ENCODE peak calls at places on chromosome 9, in six cellular contexts. One of them, this sample, is unnamed. For H3K4me1, the result is how much of the 10 kb centered on the place peaks cover.

GRCh38 chr9:97985058-97985861 is 2.1 kb downstream of the ANP32B start:
- DNase-seq in stomach: peak
- DNase-seq in cardiac muscle cell: peak
- DNase-seq in neural progenitor cell: peak
- DNase-seq in A549: peak
- DNase-seq in SK-N-SH: no peak
- DNase-seq in this sample: no peak

GRCh38 chr9:69121155-69122085 is 52.7 kb upstream of the TJP2 start:
- DNase-seq in SK-N-SH: peak
- DNase-seq in stomach: peak
- DNase-seq in cardiac muscle cell: peak
- DNase-seq in neural progenitor cell: peak
- DNase-seq in A549: peak
- DNase-seq in this sample: no peak

GRCh38 chr9:33446507-33447403 is 638 bp downstream of the AQP3 start:
- DNase-seq in SK-N-SH: peak
- DNase-seq in neural progenitor cell: peak
- DNase-seq in cardiac muscle cell: peak
- DNase-seq in stomach: peak
- DNase-seq in A549: peak
- DNase-seq in this sample: no peak

GRCh38 chr9:130707225-130707976 is 13.8 kb downstream of the EXOSC2 start:
- DNase-seq in neural progenitor cell: peak
- DNase-seq in A549: peak
- DNase-seq in stomach: peak
- DNase-seq in SK-N-SH: peak
- DNase-seq in cardiac muscle cell: peak
- DNase-seq in this sample: no peak

GRCh38 chr9:72597181-72597517 is 75.7 kb downstream of the TMC1 start:
- DNase-seq in neural progenitor cell: peak
- DNase-seq in A549: no peak
- DNase-seq in stomach: no peak
- DNase-seq in cardiac muscle cell: no peak
- DNase-seq in SK-N-SH: no peak
- DNase-seq in this sample: no peak

GRCh38 chr9:8613346-8613825 is 813.8 kb upstream of the DMAC1 start:
- DNase-seq in neural progenitor cell: no peak
- DNase-seq in SK-N-SH: no peak
- DNase-seq in cardiac muscle cell: peak
- DNase-seq in A549: no peak
- DNase-seq in stomach: no peak
- DNase-seq in this sample: no peak

GRCh38 chr9:76604171-76604570 is 145.2 kb downstream of the GCNT1 start:
- DNase-seq in neural progenitor cell: no peak
- DNase-seq in stomach: no peak
- DNase-seq in SK-N-SH: no peak
- DNase-seq in A549: no peak
- DNase-seq in cardiac muscle cell: no peak
- DNase-seq in this sample: no peak

GRCh38 chr9:9003184-9003583 is 1203.6 kb upstream of the DMAC1 start:
- DNase-seq in A549: peak
- DNase-seq in cardiac muscle cell: peak
- DNase-seq in stomach: no peak
- DNase-seq in SK-N-SH: peak
- DNase-seq in neural progenitor cell: peak
- DNase-seq in this sample: no peak

GRCh38 chr9:16100596-16101091 is 547.8 kb downstream of the CCDC171 start:
- DNase-seq in cardiac muscle cell: peak
- DNase-seq in neural progenitor cell: peak
- DNase-seq in stomach: no peak
- DNase-seq in SK-N-SH: no peak
- DNase-seq in A549: no peak
- DNase-seq in this sample: no peak

GRCh38 chr9:108444400-108445358 is 411.1 kb downstream of the ACTL7B start:
- DNase-seq in A549: peak
- DNase-seq in SK-N-SH: no peak
- DNase-seq in stomach: no peak
- DNase-seq in neural progenitor cell: peak
- DNase-seq in cardiac muscle cell: peak
- DNase-seq in this sample: peak

GRCh38 chr9:4443439-4443838 is 46.8 kb upstream of the SLC1A1 start:
- DNase-seq in A549: no peak
- DNase-seq in neural progenitor cell: no peak
- DNase-seq in SK-N-SH: no peak
- DNase-seq in cardiac muscle cell: no peak
- DNase-seq in stomach: no peak
- DNase-seq in this sample: no peak

GRCh38 chr9:22307013-22307711 is 139.5 kb upstream of the DMRTA1 start:
- DNase-seq in stomach: peak
- DNase-seq in neural progenitor cell: peak
- DNase-seq in A549: peak
- DNase-seq in cardiac muscle cell: peak
- DNase-seq in SK-N-SH: no peak
- DNase-seq in this sample: peak

GRCh38 chr9:87387351-87388055 is 110.2 kb upstream of the DAPK1 start:
- DNase-seq in cardiac muscle cell: no peak
- DNase-seq in SK-N-SH: no peak
- DNase-seq in neural progenitor cell: no peak
- DNase-seq in stomach: no peak
- DNase-seq in A549: no peak
- DNase-seq in this sample: peak

GRCh38 chr9:16282216-16282615 is 588.3 kb downstream of the BNC2 start:
- DNase-seq in stomach: no peak
- DNase-seq in cardiac muscle cell: peak
- DNase-seq in SK-N-SH: no peak
- DNase-seq in neural progenitor cell: no peak
- DNase-seq in A549: no peak
- DNase-seq in this sample: no peak

GRCh38 chr9:37574996-37575395 is 1.2 kb downstream of the FBXO10 start:
- DNase-seq in cardiac muscle cell: no peak
- DNase-seq in SK-N-SH: peak
- DNase-seq in neural progenitor cell: peak
- DNase-seq in A549: no peak
- DNase-seq in stomach: no peak
- DNase-seq in this sample: no peak

GRCh38 chr9:3027260-3027659 is 183.4 kb upstream of the PUM3 start:
- DNase-seq in A549: no peak
- DNase-seq in SK-N-SH: no peak
- DNase-seq in stomach: no peak
- DNase-seq in cardiac muscle cell: no peak
- DNase-seq in neural progenitor cell: no peak
- DNase-seq in this sample: no peak

GRCh38 chr9:91341749-91342148 is 20.0 kb downstream of the AUH start:
- DNase-seq in SK-N-SH: no peak
- DNase-seq in neural progenitor cell: no peak
- DNase-seq in cardiac muscle cell: no peak
- DNase-seq in A549: no peak
- DNase-seq in stomach: no peak
- DNase-seq in this sample: no peak

GRCh38 chr9:74006935-74007334 is 490.2 kb upstream of the RORB start:
- DNase-seq in stomach: no peak
- DNase-seq in cardiac muscle cell: peak
- DNase-seq in SK-N-SH: peak
- DNase-seq in neural progenitor cell: peak
- DNase-seq in A549: no peak
- DNase-seq in this sample: no peak

GRCh38 chr9:98978231-98978681 is 34.5 kb downstream of the COL15A1 start:
- DNase-seq in neural progenitor cell: peak
- DNase-seq in stomach: no peak
- DNase-seq in SK-N-SH: no peak
- DNase-seq in cardiac muscle cell: peak
- DNase-seq in A549: no peak
- DNase-seq in this sample: no peak

GRCh38 chr9:109409998-109410397 is 88.1 kb downstream of the PTPN3 start:
- DNase-seq in cardiac muscle cell: no peak
- DNase-seq in stomach: no peak
- DNase-seq in A549: peak
- DNase-seq in neural progenitor cell: peak
- DNase-seq in SK-N-SH: peak
- DNase-seq in this sample: no peak

GRCh38 chr9:93859431-93860215 is 95.5 kb downstream of the BARX1 start:
- DNase-seq in stomach: no peak
- DNase-seq in neural progenitor cell: peak
- DNase-seq in A549: no peak
- DNase-seq in cardiac muscle cell: no peak
- DNase-seq in SK-N-SH: peak
- DNase-seq in this sample: no peak

GRCh38 chr9:95971815-95972214 is 96.3 kb downstream of the ERCC6L2 start:
- DNase-seq in SK-N-SH: no peak
- DNase-seq in A549: no peak
- DNase-seq in stomach: no peak
- DNase-seq in neural progenitor cell: peak
- DNase-seq in cardiac muscle cell: no peak
- DNase-seq in this sample: no peak

GRCh38 chr9:96461336-96461735 is 11.4 kb downstream of the HABP4 start:
- DNase-seq in SK-N-SH: no peak
- DNase-seq in neural progenitor cell: no peak
- DNase-seq in stomach: no peak
- DNase-seq in A549: no peak
- DNase-seq in cardiac muscle cell: no peak
- DNase-seq in this sample: no peak

GRCh38 chr9:104826911-104827310 is 63.0 kb downstream of the NIPSNAP3B start:
- DNase-seq in stomach: no peak
- DNase-seq in A549: no peak
- DNase-seq in SK-N-SH: no peak
- DNase-seq in neural progenitor cell: no peak
- DNase-seq in cardiac muscle cell: no peak
- DNase-seq in this sample: no peak

GRCh38 chr9:27392451-27392850 is 95.5 kb upstream of the EQTN start:
- DNase-seq in SK-N-SH: no peak
- DNase-seq in stomach: no peak
- DNase-seq in A549: no peak
- DNase-seq in cardiac muscle cell: no peak
- DNase-seq in neural progenitor cell: no peak
- DNase-seq in this sample: no peak

GRCh38 chr9:27394154-27394825 is 97.3 kb upstream of the EQTN start:
- DNase-seq in cardiac muscle cell: peak
- DNase-seq in SK-N-SH: no peak
- DNase-seq in A549: no peak
- DNase-seq in stomach: no peak
- DNase-seq in neural progenitor cell: peak
- DNase-seq in this sample: no peak

GRCh38 chr9:27393054-27393846 is 96.3 kb upstream of the EQTN start:
- DNase-seq in stomach: no peak
- DNase-seq in SK-N-SH: no peak
- DNase-seq in cardiac muscle cell: no peak
- DNase-seq in A549: no peak
- DNase-seq in neural progenitor cell: no peak
- DNase-seq in this sample: no peak

GRCh38 chr9:27394826-27395201 is 97.9 kb upstream of the EQTN start:
- DNase-seq in A549: no peak
- DNase-seq in neural progenitor cell: peak
- DNase-seq in stomach: no peak
- DNase-seq in cardiac muscle cell: no peak
- DNase-seq in SK-N-SH: no peak
- DNase-seq in this sample: no peak

GRCh38 chr9:27395484-27395921 is 98.6 kb upstream of the EQTN start:
- DNase-seq in stomach: no peak
- DNase-seq in cardiac muscle cell: no peak
- DNase-seq in neural progenitor cell: peak
- DNase-seq in SK-N-SH: no peak
- DNase-seq in A549: no peak
- DNase-seq in this sample: no peak
- H3K4me1 ChIP-seq in stomach: under half
- H3K4me1 ChIP-seq in cardiac muscle cell: under half
- H3K4me1 ChIP-seq in neural progenitor cell: under half
- H3K4me1 ChIP-seq in SK-N-SH: under half
- H3K4me1 ChIP-seq in A549: under half
- H3K4me1 ChIP-seq in this sample: half or more

DNA sequence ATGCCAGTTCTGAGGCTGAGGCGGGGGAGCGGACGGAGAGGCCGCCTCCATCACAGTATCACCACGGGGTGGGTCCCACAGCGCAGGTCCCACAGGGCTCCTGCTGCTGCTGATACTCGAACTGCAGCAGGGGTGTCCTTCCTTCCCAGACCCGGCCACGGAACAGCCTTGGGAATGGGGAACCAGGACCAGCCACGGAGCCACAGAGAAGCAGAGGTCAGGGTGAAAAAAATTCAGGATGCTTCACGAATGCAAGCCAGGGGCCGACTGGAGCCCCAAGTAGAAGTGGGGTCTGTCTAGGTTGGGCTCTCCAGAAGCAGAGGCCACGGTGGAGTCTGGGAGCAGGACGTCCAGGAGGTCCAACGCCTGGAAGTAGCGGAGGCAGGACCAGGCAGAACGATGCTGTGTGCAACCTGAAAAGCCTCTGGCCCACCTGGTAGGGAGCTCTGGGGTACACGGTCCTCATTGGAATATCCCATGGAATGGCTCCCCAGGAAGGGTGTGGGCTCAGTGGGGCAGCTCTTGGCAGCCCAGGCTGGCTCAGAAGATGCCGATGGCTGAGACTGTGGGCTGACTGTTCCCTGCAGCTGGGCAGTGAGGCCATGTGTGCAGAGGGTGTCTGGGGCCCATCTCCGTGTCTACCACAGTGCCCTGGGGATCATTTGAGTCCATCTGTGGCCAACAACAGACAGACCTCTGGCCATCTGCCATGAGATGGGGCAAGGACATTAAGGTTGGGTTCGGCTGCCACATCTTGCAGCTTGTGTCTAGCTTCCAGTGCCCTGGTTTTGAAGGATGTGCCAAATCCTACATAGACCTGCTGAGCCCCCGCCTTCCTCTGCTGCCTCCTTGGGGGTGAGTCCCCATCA is 66.9 kb upstream of the FCN1 start:
- DNase-seq in stomach: no peak
- DNase-seq in cardiac muscle cell: no peak
- DNase-seq in SK-N-SH: peak
- DNase-seq in neural progenitor cell: no peak
- DNase-seq in A549: no peak
- DNase-seq in this sample: no peak
- H3K4me3 ChIP-seq in stomach: no peak
- H3K4me3 ChIP-seq in cardiac muscle cell: no peak
- H3K4me3 ChIP-seq in SK-N-SH: no peak
- H3K4me3 ChIP-seq in neural progenitor cell: no peak
- H3K4me3 ChIP-seq in A549: no peak
- H3K4me3 ChIP-seq in this sample: no peak

GRCh38 chr9:77748214-77748772 is 100.2 kb upstream of the GNA14 start:
- DNase-seq in cardiac muscle cell: no peak
- DNase-seq in neural progenitor cell: no peak
- DNase-seq in A549: no peak
- DNase-seq in stomach: no peak
- DNase-seq in SK-N-SH: no peak
- DNase-seq in this sample: no peak
- H3K4me1 ChIP-seq in cardiac muscle cell: under half
- H3K4me1 ChIP-seq in neural progenitor cell: under half
- H3K4me1 ChIP-seq in A549: under half
- H3K4me1 ChIP-seq in stomach: under half
- H3K4me1 ChIP-seq in SK-N-SH: half or more
- H3K4me1 ChIP-seq in this sample: under half

GRCh38 chr9:101029300-101030021 is 934 bp downstream of the PLPPR1 start:
- DNase-seq in cardiac muscle cell: no peak
- DNase-seq in stomach: no peak
- DNase-seq in A549: no peak
- DNase-seq in SK-N-SH: peak
- DNase-seq in neural progenitor cell: peak
- DNase-seq in this sample: no peak
- H3K4me3 ChIP-seq in cardiac muscle cell: peak
- H3K4me3 ChIP-seq in stomach: peak
- H3K4me3 ChIP-seq in A549: peak
- H3K4me3 ChIP-seq in SK-N-SH: peak
- H3K4me3 ChIP-seq in neural progenitor cell: peak
- H3K4me3 ChIP-seq in this sample: peak

GRCh38 chr9:134345737-134346136 is 19.5 kb downstream of the RXRA start:
- DNase-seq in A549: no peak
- DNase-seq in neural progenitor cell: no peak
- DNase-seq in cardiac muscle cell: no peak
- DNase-seq in SK-N-SH: no peak
- DNase-seq in stomach: no peak
- DNase-seq in this sample: no peak
- H3K4me1 ChIP-seq in A549: under half
- H3K4me1 ChIP-seq in neural progenitor cell: under half
- H3K4me1 ChIP-seq in cardiac muscle cell: under half
- H3K4me1 ChIP-seq in SK-N-SH: half or more
- H3K4me1 ChIP-seq in stomach: half or more
- H3K4me1 ChIP-seq in this sample: under half